ENCODE peak calls at places on chromosomes 11 and 22, in four cellular contexts. Z, Q, K and A are unnamed samples.

GRCh38 chr11:47656284-47656915 is 14.0 kb upstream of the MTCH2 start:
- DNase-seq in Z (no peak), Q (no peak), K (no peak), A (no peak)

GRCh38 chr11:69948256-69949141 is 129.3 kb upstream of the FGF3 start:
- DNase-seq in Q (no peak), Z (no peak), K (no peak), A (no peak)

GRCh38 chr11:1384206-1384965 is 5.3 kb upstream of the BRSK2 start:
- DNase-seq in K (no peak), Q (no peak), Z (no peak), A (no peak)

GRCh38 chr22:40951795-40952602 is 821 bp downstream of the RBX1 start:
- DNase-seq in K (no peak), Z (no peak), Q (no peak), A (no peak)

GRCh38 chr11:8355418-8355742 is 91.7 kb upstream of the LMO1 start:
- DNase-seq in K (no peak), Q (no peak), Z (no peak), A (no peak)

GRCh38 chr11:46480909-46481308 is 89.3 kb upstream of the CHRM4 start:
- DNase-seq in Z (no peak), Q (no peak), K (no peak), A (no peak)

GRCh38 chr11:104547996-104548661 is 350.1 kb downstream of the CASP12 start:
- DNase-seq in Z (no peak), Q (no peak), K (no peak), A (no peak)

GRCh38 chr11:58580311-58580710 is 1.4 kb downstream of the ZFP91 start:
- DNase-seq in Q (no peak), Z (no peak), K (no peak), A (no peak)

GRCh38 chr11:27282141-27282590 is 80.8 kb downstream of the CCDC34 start:
- DNase-seq in K (no peak), Z (peak; percentile 97), Q (no peak), A (peak; percentile 88)

GRCh38 chr11:22189660-22190059 is 3.2 kb upstream of the ANO5 start:
- DNase-seq in K (no peak), Q (no peak), Z (no peak), A (no peak)

GRCh38 chr11:113477321-113477720 is 2.1 kb upstream of the DRD2 start:
- DNase-seq in Z (no peak), K (no peak), Q (no peak), A (peak; percentile 32)

GRCh38 chr11:69910519-69911309 is 91.5 kb upstream of the FGF3 start:
- DNase-seq in K (no peak), Q (no peak), Z (no peak), A (no peak)

GRCh38 chr11:13939952-13940610 is 22.4 kb upstream of the SPON1 start:
- DNase-seq in Z (no peak), Q (no peak), K (no peak), A (no peak)

GRCh38 chr11:26930518-26931247 is 63.2 kb upstream of the FIBIN start:
- DNase-seq in Z (no peak), Q (no peak), K (no peak), A (no peak)

GRCh38 chr11:26993965-26994446 is at the start of gene FIBIN:
- DNase-seq in Z (no peak), Q (no peak), K (no peak), A (peak; percentile 82)

GRCh38 chr22:38131399-38131798 is 20.9 kb upstream of the BAIAP2L2 start:
- DNase-seq in Z (no peak), Q (no peak), K (no peak), A (no peak)

GRCh38 chr11:37552284-37552683 is 954.2 kb upstream of the RAG2 start:
- DNase-seq in Z (no peak), Q (no peak), K (no peak), A (no peak)

GRCh38 chr11:133082851-133083488 is 449.3 kb downstream of the OPCML start:
- DNase-seq in Q (no peak), K (peak; percentile 59), Z (no peak), A (peak; percentile 92)

GRCh38 chr11:116732740-116733385 is 39.9 kb downstream of the BUD13 start:
- DNase-seq in Q (peak; percentile 46), Z (peak; percentile 23), K (peak; percentile 52), A (no peak)

GRCh38 chr22:41469218-41469851 is 418 bp downstream of the ACO2 start:
- DNase-seq in Q (no peak), K (peak; percentile 61), Z (no peak), A (no peak)

GRCh38 chr22:36379593-36380361 is 8.0 kb downstream of the MYH9 start:
- DNase-seq in K (peak; percentile 22), Z (no peak), Q (peak; percentile 54), A (no peak)

GRCh38 chr22:48885919-48886305 is 941.8 kb downstream of the BRD1 start:
- DNase-seq in K (no peak), Q (no peak), Z (no peak), A (no peak)

GRCh38 chr11:132977241-132977640 is 555.1 kb downstream of the OPCML start:
- DNase-seq in K (no peak), Z (no peak), Q (no peak), A (no peak)

GRCh38 chr11:44671234-44671633 is 55.5 kb upstream of the TSPAN18 start:
- DNase-seq in Q (no peak), K (no peak), Z (no peak), A (no peak)

GRCh38 chr11:111502611-111503010 is 9.6 kb downstream of the BTG4 start:
- DNase-seq in Q (no peak), Z (no peak), K (no peak), A (no peak)

GRCh38 chr11:34667810-34668582 is 47.1 kb downstream of the EHF start:
- DNase-seq in Q (no peak), K (no peak), Z (no peak), A (no peak)

GRCh38 chr11:45155058-45155551 is 8.7 kb downstream of the PRDM11 start:
- DNase-seq in K (no peak), Z (no peak), Q (no peak), A (peak; percentile 74)

GRCh38 chr22:37059876-37060449 is 8.4 kb downstream of the KCTD17 start:
- DNase-seq in Z (no peak), K (no peak), Q (no peak), A (no peak)

GRCh38 chr11:119872911-119873310 is 143.9 kb upstream of the NECTIN1 start:
- DNase-seq in Q (no peak), Z (no peak), K (no peak), A (no peak)

GRCh38 chr22:47293368-47294221 is 531.1 kb downstream of the TBC1D22A start:
- DNase-seq in Z (no peak), Q (no peak), K (no peak), A (peak; percentile 56)

GRCh38 chr11:85725510-85726258 is 39.7 kb upstream of the CCDC89 start:
- DNase-seq in K (no peak), Z (peak; percentile 87), Q (no peak), A (no peak)

GRCh38 chr11:18253778-18254338 is 5.4 kb upstream of the SAA2 start:
- DNase-seq in K (no peak), Z (no peak), Q (no peak), A (peak; percentile 66)

GRCh38 chr22:46969961-46970360 is 207.5 kb downstream of the TBC1D22A start:
- DNase-seq in Q (no peak), Z (no peak), K (no peak), A (no peak)

GRCh38 chr11:35488117-35488516 is 37.3 kb downstream of the PAMR1 start:
- DNase-seq in K (no peak), Q (no peak), Z (no peak), A (no peak)

DNA sequence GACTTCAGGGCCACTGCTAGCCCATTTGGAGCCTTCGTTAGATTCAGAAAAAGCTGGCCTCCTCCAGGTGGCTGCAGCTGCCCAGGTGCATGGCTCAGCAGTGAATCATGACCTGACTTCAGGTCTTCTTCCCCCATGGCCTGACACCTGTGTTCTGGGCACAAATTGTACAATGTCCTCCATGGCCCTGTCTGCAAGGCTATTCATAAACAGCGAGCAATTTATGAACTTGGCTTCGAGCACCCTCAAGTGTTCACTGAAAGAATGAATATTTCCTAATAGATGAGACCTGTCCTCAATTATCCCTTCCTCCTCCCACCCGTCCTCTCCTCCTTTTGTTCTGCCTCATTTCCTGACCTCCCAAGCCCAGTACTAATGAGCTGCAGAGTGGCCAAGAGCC is 12.2 kb upstream of the VPS37C start:
- DNase-seq in Q (no peak), K (peak; percentile 59), Z (no peak), A (no peak)
- TF ChIP-seq CTCF in Q (no peak), K (peak; percentile 37), Z (peak; percentile 5), A (peak; percentile 9)

GRCh38 chr22:24848559-24849168 is 42.7 kb downstream of the SGSM1 start:
- DNase-seq in Q (no peak), Z (no peak), K (no peak), A (no peak)
- TF ChIP-seq CTCF in Q (no peak), Z (no peak), K (no peak), A (no peak)

GRCh38 chr11:72125956-72126355 is 9.6 kb upstream of the FOLR3 start:
- DNase-seq in Z (no peak), K (no peak), Q (no peak), A (no peak)

GRCh38 chr11:72122607-72123006 is 10.1 kb upstream of the ANAPC15 start:
- DNase-seq in K (no peak), Z (no peak), Q (no peak), A (no peak)

GRCh38 chr11:72120930-72121329 is 8.4 kb upstream of the ANAPC15 start:
- DNase-seq in K (no peak), Z (no peak), Q (no peak), A (no peak)

GRCh38 chr11:72123117-72123653 is 10.7 kb upstream of the ANAPC15 start:
- DNase-seq in Z (no peak), Q (no peak), K (no peak), A (no peak)

DNA sequence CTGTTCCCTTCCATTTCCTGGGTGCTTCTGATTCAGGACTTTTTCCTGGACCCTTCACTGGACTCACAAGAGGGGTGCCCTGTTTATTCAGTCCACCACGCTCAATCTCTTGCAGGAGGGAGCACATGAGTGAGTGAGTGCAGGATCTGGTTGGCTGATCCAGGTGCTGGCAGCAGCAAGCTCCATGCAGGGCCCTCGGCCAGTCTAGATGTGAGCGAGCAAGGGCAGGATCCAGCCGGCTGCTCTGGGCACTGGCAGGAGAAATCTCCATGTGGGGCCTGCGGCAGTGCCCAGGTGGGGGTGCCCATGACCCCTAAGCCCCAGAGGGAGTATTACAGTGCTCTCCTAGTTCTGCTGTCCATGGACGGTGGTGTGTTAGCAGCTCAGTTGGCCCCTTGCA is 11.5 kb upstream of the FOLR3 start:
- DNase-seq in Z (no peak), Q (no peak), K (no peak), A (no peak)
- TF ChIP-seq CTCF in Z (no peak), Q (no peak), K (no peak), A (no peak)

GRCh38 chr11:31943056-31943780 is 132.1 kb upstream of the PAX6 start:
- DNase-seq in K (no peak), Q (no peak), Z (peak; percentile 55), A (no peak)
- TF ChIP-seq CTCF in K (no peak), Q (no peak), Z (peak; percentile 45), A (no peak)

GRCh38 chr11:92436026-92436425 is 211.4 kb downstream of the FAT3 start:
- DNase-seq in K (no peak), Z (no peak), Q (no peak), A (no peak)

DNA sequence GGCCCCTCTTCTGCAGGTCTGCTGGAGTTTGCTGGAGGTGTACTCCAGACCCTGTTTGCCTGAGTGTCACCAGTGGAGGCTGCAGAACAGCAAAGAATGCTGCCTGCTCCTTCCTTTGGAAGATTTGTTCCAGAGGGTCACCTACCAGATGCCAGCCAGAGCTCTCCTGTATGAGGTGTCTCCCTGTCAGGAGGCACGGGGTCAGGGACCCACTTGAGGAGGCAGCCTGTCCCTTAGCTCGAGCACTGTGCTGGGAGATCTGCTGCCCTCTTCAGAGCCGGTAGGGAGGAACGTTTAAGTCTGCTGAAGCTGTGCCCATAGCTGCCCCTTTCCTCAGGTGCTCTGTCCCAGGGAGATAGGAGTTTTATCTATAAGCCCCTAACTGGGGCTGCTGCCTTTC is 207.9 kb downstream of the FAT3 start:
- DNase-seq in Q (no peak), K (no peak), Z (no peak), A (no peak)
- TF ChIP-seq CTCF in Q (no peak), K (no peak), Z (no peak), A (no peak)